ENCODE peak calls at places on chromosomes 11 and 22, in nine cellular contexts. A is MCF 10A, S is cardiac muscle cell, D is right lobe of liver, I is pancreas, C is cardiac fibroblast, W is HCT116, H is progenitor cell of endocrine pancreas, B is left ventricle myocardium inferior. M is an unnamed sample.

GRCh38 chr11:27720277-27720830 is 20.1 kb upstream of the BDNF start:
- DNase-seq in B (no peak), I (peak), C (peak), W (no peak), H (peak), A (peak), D (no peak), S (peak), M (no peak)

GRCh38 chr11:119474682-119475596 is 52.0 kb upstream of the THY1 start:
- DNase-seq in D (no peak), I (peak), W (no peak), B (peak), S (peak), C (peak), H (peak), A (peak), M (peak)

GRCh38 chr11:62538470-62539237 is 8.0 kb downstream of the AHNAK start:
- DNase-seq in I (no peak), C (no peak), A (no peak), D (no peak), H (no peak), S (no peak), W (no peak), B (no peak), M (no peak)

GRCh38 chr11:69442012-69442806 is 39.3 kb upstream of the LINC01488 start:
- DNase-seq in B (no peak), I (no peak), C (no peak), S (no peak), D (peak), W (no peak), A (peak), H (no peak), M (peak)

GRCh38 chr22:30695351-30695762 is 683 bp downstream of the OSBP2 start:
- DNase-seq in C (no peak), S (no peak), W (no peak), H (no peak), B (no peak), A (no peak), I (peak), D (no peak), M (no peak)

GRCh38 chr22:19523240-19524169 is 705 bp downstream of the CLDN5 start:
- DNase-seq in B (no peak), D (no peak), H (no peak), S (peak), C (peak), A (no peak), W (no peak), I (no peak), M (no peak)

GRCh38 chr11:88569342-88569741 is 231.8 kb upstream of the CTSC start:
- DNase-seq in D (no peak), A (no peak), I (no peak), S (no peak), C (peak), H (no peak), B (no peak), W (no peak), M (no peak)

GRCh38 chr11:92180664-92181251 is 43.9 kb upstream of the FAT3 start:
- DNase-seq in B (no peak), H (no peak), I (no peak), A (peak), S (peak), C (peak), D (no peak), W (no peak), M (peak)

GRCh38 chr22:46178755-46179505 is 28.6 kb downstream of the PPARA start:
- DNase-seq in B (no peak), H (no peak), S (no peak), C (no peak), A (peak), I (no peak), W (no peak), D (no peak), M (no peak)

GRCh38 chr11:47021965-47022364 is 85.4 kb downstream of the CSTPP1 start:
- DNase-seq in H (no peak), W (no peak), D (no peak), I (no peak), S (no peak), B (no peak), C (no peak), A (no peak), M (no peak)

GRCh38 chr11:76266269-76266668 is 60.0 kb upstream of the WNT11 start:
- DNase-seq in W (peak), B (no peak), D (no peak), S (peak), C (peak), H (no peak), A (peak), I (no peak), M (no peak)

GRCh38 chr22:36411589-36412258 is 24.0 kb upstream of the MYH9 start:
- DNase-seq in I (peak), S (no peak), A (no peak), W (no peak), B (no peak), D (no peak), H (no peak), C (no peak), M (no peak)

GRCh38 chr22:19958083-19959042 is 16.7 kb upstream of the TXNRD2 start:
- DNase-seq in C (peak), W (no peak), B (peak), I (no peak), D (peak), H (no peak), A (no peak), S (peak), M (peak)

GRCh38 chr11:61913699-61914395 is 3.5 kb downstream of the RAB3IL1 start:
- DNase-seq in B (no peak), H (no peak), A (no peak), D (no peak), I (no peak), W (no peak), S (no peak), C (no peak), M (no peak)

GRCh38 chr11:57566564-57567209 is 785 bp downstream of the UBE2L6 start:
- DNase-seq in W (no peak), D (no peak), C (peak), I (no peak), B (no peak), S (peak), A (no peak), H (no peak), M (no peak)

GRCh38 chr11:6538456-6538855 is 41.4 kb downstream of the DNHD1 start:
- DNase-seq in W (no peak), B (no peak), D (no peak), C (no peak), I (no peak), A (no peak), S (no peak), H (no peak), M (no peak)

GRCh38 chr11:111798279-111798678 is 32.1 kb upstream of the PPP2R1B start:
- DNase-seq in H (no peak), C (no peak), W (no peak), I (no peak), S (no peak), A (no peak), D (no peak), B (no peak), M (no peak)

GRCh38 chr11:111510311-111510710 is 1.9 kb downstream of the BTG4 start:
- DNase-seq in I (no peak), S (no peak), W (no peak), B (no peak), D (no peak), H (no peak), C (no peak), A (peak), M (no peak)

GRCh38 chr11:41116970-41117369 is 342.5 kb downstream of the LRRC4C start:
- DNase-seq in D (no peak), I (no peak), C (no peak), S (no peak), B (no peak), W (no peak), H (no peak), A (no peak), M (no peak)

GRCh38 chr22:49048591-49048990 is 779.1 kb downstream of the BRD1 start:
- DNase-seq in I (no peak), W (no peak), H (no peak), C (no peak), S (no peak), A (no peak), D (no peak), B (no peak), M (no peak)

GRCh38 chr22:49046000-49046545 is 781.6 kb downstream of the BRD1 start:
- DNase-seq in H (no peak), I (no peak), D (no peak), C (no peak), A (no peak), W (no peak), B (no peak), S (no peak), M (no peak)

GRCh38 chr22:49047461-49047860 is 780.2 kb downstream of the BRD1 start:
- DNase-seq in C (no peak), S (no peak), A (no peak), I (no peak), H (no peak), W (no peak), D (no peak), B (no peak), M (no peak)

GRCh38 chr22:49045276-49045675 is 782.4 kb downstream of the BRD1 start:
- DNase-seq in I (no peak), D (no peak), W (no peak), A (no peak), H (no peak), C (no peak), B (no peak), S (no peak), M (no peak)

DNA sequence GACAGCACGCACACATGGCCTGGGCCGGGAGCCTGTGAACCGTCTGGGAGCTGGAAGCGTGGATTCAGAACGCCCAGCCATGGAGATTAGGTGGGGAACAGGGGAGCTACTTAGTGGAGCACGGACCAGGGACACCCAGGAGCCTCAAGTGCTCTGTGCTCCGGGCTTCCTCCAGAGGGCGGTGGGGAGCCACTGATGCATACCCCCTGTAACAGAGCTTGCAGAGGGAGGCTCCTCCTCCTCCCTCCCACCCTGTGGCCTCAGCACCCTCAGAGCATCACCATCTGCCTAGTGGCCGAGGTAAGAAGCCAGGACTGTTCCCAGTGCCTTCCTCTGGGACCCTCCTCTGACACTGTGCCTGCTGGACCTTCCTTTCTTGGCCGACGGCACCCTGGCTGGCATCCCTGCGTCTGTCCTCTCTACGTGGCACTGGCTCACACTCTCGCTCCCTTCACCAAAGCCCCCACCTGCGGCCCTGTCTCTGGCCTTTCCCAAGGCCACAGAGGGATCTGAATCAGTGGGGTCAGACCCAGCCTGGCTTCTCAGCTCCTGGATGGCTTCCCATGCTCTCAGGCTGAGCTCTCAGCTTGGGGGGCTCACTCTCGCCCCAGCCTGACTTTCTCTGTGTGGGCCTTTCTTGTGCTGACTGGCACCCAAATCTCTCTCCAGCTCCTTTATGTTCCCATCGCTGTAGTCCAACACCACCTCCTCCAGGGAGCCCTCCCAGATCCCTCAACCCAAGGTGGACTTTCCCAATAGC is 780.9 kb downstream of the BRD1 start:
- DNase-seq in W (peak), H (peak), B (no peak), A (no peak), I (peak), C (no peak), D (no peak), S (no peak), M (no peak)
- TF ChIP-seq CTCF in W (peak), H (peak), B (peak), A (no peak), I (peak), C (no peak), D (peak), S (no peak), M (peak)

DNA sequence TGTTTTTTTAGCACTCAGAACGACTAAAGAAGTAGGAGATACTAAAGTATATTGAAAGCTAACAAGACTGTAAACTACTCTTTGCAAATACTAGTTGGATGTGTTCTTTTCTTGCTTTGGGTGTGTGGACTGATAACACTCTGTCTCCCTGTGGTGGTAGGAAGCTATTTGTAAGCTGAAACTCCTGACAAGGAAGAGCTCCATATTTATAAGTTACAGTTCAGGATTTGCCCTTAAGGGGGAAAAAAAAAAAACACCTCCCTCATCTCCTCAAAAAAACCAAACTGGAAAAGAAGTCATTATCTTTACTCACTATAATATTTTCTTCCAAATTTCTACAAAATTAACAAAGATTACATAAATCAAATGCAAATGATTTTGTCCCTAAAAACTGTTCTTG is 94.9 kb downstream of the LARGE2 start:
- DNase-seq in S (no peak), I (no peak), H (no peak), D (no peak), C (no peak), B (no peak), W (no peak), A (no peak), M (no peak)
- TF ChIP-seq CTCF in S (no peak), I (no peak), H (no peak), D (no peak), C (no peak), B (no peak), W (no peak), A (no peak), M (no peak)

GRCh38 chr22:25051983-25052710 is 99.6 kb downstream of the KIAA1671 start:
- DNase-seq in S (no peak), B (peak), H (no peak), D (no peak), W (no peak), C (no peak), A (peak), I (peak), M (no peak)

GRCh38 chr22:25049770-25050169 is 97.3 kb downstream of the KIAA1671 start:
- DNase-seq in S (no peak), A (no peak), D (no peak), H (no peak), B (no peak), I (no peak), W (no peak), C (no peak), M (no peak)

GRCh38 chr22:25050566-25050965 is 98.0 kb downstream of the KIAA1671 start:
- DNase-seq in A (no peak), S (no peak), D (no peak), W (no peak), C (no peak), I (no peak), H (no peak), B (no peak), M (no peak)

GRCh38 chr22:25048659-25049657 is 96.4 kb downstream of the KIAA1671 start:
- DNase-seq in C (peak), H (peak), B (peak), I (peak), D (peak), S (peak), A (peak), W (peak), M (peak)

GRCh38 chr22:25051073-25051472 is 98.6 kb downstream of the KIAA1671 start:
- DNase-seq in S (no peak), B (no peak), A (no peak), H (no peak), I (no peak), W (peak), C (no peak), D (no peak), M (no peak)
- TF ChIP-seq CTCF in S (peak), B (no peak), A (peak), H (peak), I (no peak), W (peak), C (peak), D (no peak), M (peak)

GRCh38 chr11:44456544-44457270 is 108.8 kb upstream of the CD82 start:
- DNase-seq in D (no peak), I (no peak), S (no peak), W (peak), H (no peak), A (no peak), B (peak), C (no peak), M (no peak)
- TF ChIP-seq CTCF in D (no peak), I (no peak), S (peak), W (peak), H (peak), A (no peak), B (peak), C (no peak), M (no peak)

GRCh38 chr22:21590809-21591641 is 23.5 kb downstream of the UBE2L3 start:
- DNase-seq in H (no peak), C (no peak), S (no peak), W (no peak), B (no peak), A (no peak), I (no peak), D (no peak), M (no peak)

GRCh38 chr22:21591695-21592094 is 24.2 kb downstream of the UBE2L3 start:
- DNase-seq in I (peak), D (no peak), C (no peak), S (no peak), W (no peak), B (peak), A (no peak), H (no peak), M (no peak)

GRCh38 chr22:21594865-21595452 is 27.4 kb downstream of the UBE2L3 start:
- DNase-seq in A (no peak), W (no peak), I (no peak), B (no peak), D (no peak), H (no peak), S (no peak), C (no peak), M (no peak)

GRCh38 chr22:21592422-21592821 is 24.9 kb downstream of the UBE2L3 start:
- DNase-seq in I (no peak), C (no peak), S (no peak), D (no peak), H (no peak), A (no peak), B (no peak), W (no peak), M (no peak)

GRCh38 chr22:21593406-21594232 is 26.1 kb downstream of the UBE2L3 start:
- DNase-seq in D (no peak), I (peak), W (no peak), H (no peak), A (peak), C (no peak), S (no peak), B (peak), M (no peak)
- TF ChIP-seq CTCF in D (no peak), I (no peak), W (peak), H (peak), A (peak), C (peak), S (peak), B (peak), M (no peak)

GRCh38 chr11:78720281-78720989 is 145.8 kb upstream of the NARS2 start:
- DNase-seq in B (no peak), I (no peak), W (no peak), D (no peak), A (no peak), C (no peak), H (no peak), S (no peak), M (no peak)

GRCh38 chr11:78717031-78717430 is 142.4 kb upstream of the NARS2 start:
- DNase-seq in C (no peak), W (no peak), S (no peak), B (no peak), H (no peak), D (no peak), A (no peak), I (no peak), M (no peak)

GRCh38 chr11:78714539-78714938 is 139.9 kb upstream of the NARS2 start:
- DNase-seq in I (no peak), C (no peak), S (no peak), B (no peak), H (no peak), W (no peak), D (no peak), A (no peak), M (no peak)

GRCh38 chr11:78711732-78712131 is 137.1 kb upstream of the NARS2 start:
- DNase-seq in H (no peak), S (no peak), B (no peak), I (no peak), D (no peak), W (no peak), A (no peak), C (no peak), M (no peak)

GRCh38 chr11:78715639-78716311 is 141.1 kb upstream of the NARS2 start:
- DNase-seq in I (peak), B (no peak), W (peak), C (peak), A (peak), S (peak), H (peak), D (peak), M (no peak)
- TF ChIP-seq CTCF in I (peak), B (peak), W (peak), C (peak), A (peak), S (peak), H (peak), D (peak), M (peak)